ENCODE peak calls at places on chromosomes 1 and 21, in eight cellular contexts. B is hepatic stellate cell; W is skeletal muscle cell; S is IMR-90; D is posterior cingulate gyrus; P is naive thymus-derived CD8-positive, alpha-beta T cell; C is stimulated activated CD4-positive, alpha-beta T cell treated with anti-CD3 and anti-CD28 coated beads, Interleukin-2, amount 100 ng/mL, for 48 hours; L is NCI-H2029 treated with DMSO at 0.1 percent for 48 hours. Q is an unnamed sample.

GRCh38 chr1:30966690-30967369 is 58.3 kb upstream of the SDC3 start:
- DNase-seq in D (no peak), B (peak), P (no peak), L (no peak), C (no peak), S (peak), W (peak), Q (no peak)

GRCh38 chr1:1110561-1110971 is 5.3 kb downstream of the C1orf159 start:
- DNase-seq in S (no peak), W (no peak), D (peak), B (no peak), L (no peak), C (no peak), P (no peak), Q (no peak)

GRCh38 chr1:101757985-101758384 is 238.7 kb downstream of the OLFM3 start:
- DNase-seq in W (no peak), L (no peak), D (no peak), S (no peak), C (no peak), B (no peak), P (no peak), Q (no peak)

GRCh38 chr1:212981571-212982328 is 31.4 kb downstream of the VASH2 start:
- DNase-seq in L (no peak), B (no peak), S (peak), W (peak), C (no peak), D (peak), P (no peak), Q (peak)

GRCh38 chr1:182400567-182400966 is at the start of gene TEDDM1:
- DNase-seq in L (no peak), C (no peak), S (no peak), D (no peak), W (no peak), P (no peak), B (no peak), Q (no peak)

GRCh38 chr21:37986000-37986399 is 69.7 kb upstream of the KCNJ6 start:
- DNase-seq in W (no peak), D (no peak), B (no peak), P (no peak), S (no peak), L (no peak), C (no peak), Q (no peak)

GRCh38 chr1:180310095-180310494 is 80.0 kb downstream of the LHX4 start:
- DNase-seq in W (no peak), L (no peak), B (no peak), P (no peak), C (no peak), S (peak), D (no peak), Q (no peak)

GRCh38 chr1:182263706-182264105 is 127.9 kb downstream of the GLUL start:
- DNase-seq in C (no peak), P (no peak), B (no peak), W (no peak), L (no peak), S (no peak), D (no peak), Q (no peak)

GRCh38 chr1:206709772-206710456 is 25.2 kb downstream of the MAPKAPK2 start:
- DNase-seq in D (no peak), B (no peak), P (no peak), L (no peak), C (no peak), W (peak), S (peak), Q (no peak)

GRCh38 chr1:44693159-44693558 is 18.6 kb downstream of the ARMH1 start:
- DNase-seq in D (no peak), P (no peak), C (no peak), S (no peak), L (no peak), B (no peak), W (no peak), Q (no peak)

GRCh38 chr1:246726881-246727280 is 2.7 kb downstream of the SCCPDH start:
- DNase-seq in W (no peak), S (no peak), B (no peak), D (no peak), P (no peak), L (no peak), C (no peak), Q (no peak)

GRCh38 chr1:236550961-236551851 is 27.4 kb downstream of the LGALS8 start:
- DNase-seq in W (no peak), S (no peak), D (no peak), P (no peak), B (no peak), L (no peak), C (no peak), Q (no peak)

GRCh38 chr1:60427194-60427593 is 353.6 kb upstream of the C1orf87 start:
- DNase-seq in D (no peak), B (no peak), C (no peak), S (no peak), W (no peak), L (no peak), P (no peak), Q (no peak)

GRCh38 chr1:36523230-36523495 is 40.5 kb upstream of the CSF3R start:
- DNase-seq in W (no peak), P (no peak), B (no peak), L (no peak), D (no peak), C (no peak), S (no peak), Q (no peak)

GRCh38 chr1:38283736-38284470 is 237.3 kb upstream of the POU3F1 start:
- DNase-seq in C (no peak), B (no peak), P (no peak), S (no peak), D (no peak), W (no peak), L (no peak), Q (no peak)

GRCh38 chr1:184416921-184417320 is 30.1 kb downstream of the C1orf21 start:
- DNase-seq in B (no peak), P (no peak), W (no peak), S (no peak), D (no peak), C (no peak), L (no peak), Q (no peak)

GRCh38 chr1:25837253-25837875 is 17.6 kb downstream of the MTFR1L start:
- DNase-seq in S (no peak), W (no peak), P (no peak), D (no peak), C (no peak), L (peak), B (no peak), Q (no peak)

GRCh38 chr1:48105167-48105566 is 108.0 kb upstream of the TRABD2B start:
- DNase-seq in D (no peak), C (no peak), P (no peak), W (no peak), L (no peak), S (no peak), B (no peak), Q (no peak)

Q was measured in occipital lobe.